ENCODE peak calls at places on chromosomes 1 and 21, in eight cellular contexts. Z, T, G, D, K, M, I and O are unnamed samples.

GRCh38 chr1:17167041-17167782 is 37.7 kb upstream of the PADI1 start:
- DNase-seq in D (no peak), T (no peak), I (no peak), K (no peak), M (no peak), Z (no peak), G (peak), O (no peak)

GRCh38 chr1:42186172-42186571 is 21.6 kb upstream of the GUCA2A start:
- DNase-seq in K (no peak), D (no peak), Z (no peak), I (no peak), M (peak), G (peak), T (no peak), O (no peak)

GRCh38 chr1:228270032-228270431 is 62.2 kb downstream of the OBSCN start:
- DNase-seq in T (no peak), M (peak), D (no peak), I (no peak), Z (no peak), G (peak), K (no peak), O (no peak)

GRCh38 chr1:60173006-60173405 is 99.4 kb upstream of the C1orf87 start:
- DNase-seq in K (no peak), I (no peak), D (no peak), M (no peak), Z (no peak), G (no peak), T (no peak), O (no peak)

GRCh38 chr1:174791863-174792262 is 207.9 kb upstream of the CACYBP start:
- DNase-seq in I (no peak), T (no peak), M (no peak), D (no peak), Z (no peak), K (no peak), G (no peak), O (no peak)

GRCh38 chr21:33937146-33937545 is 21.5 kb upstream of the ATP5PO start:
- DNase-seq in Z (no peak), I (no peak), G (no peak), K (no peak), D (no peak), T (no peak), M (no peak), O (no peak)

GRCh38 chr1:180271640-180272255 is 41.7 kb downstream of the LHX4 start:
- DNase-seq in G (no peak), I (peak), D (no peak), K (no peak), M (no peak), T (no peak), Z (no peak), O (no peak)

GRCh38 chr1:203645996-203646395 is 19.4 kb downstream of the ATP2B4 start:
- DNase-seq in M (no peak), G (peak), D (no peak), Z (no peak), I (no peak), T (no peak), K (no peak), O (no peak)

GRCh38 chr1:10186453-10187319 is 23.7 kb upstream of the KIF1B start:
- DNase-seq in D (no peak), Z (no peak), K (no peak), G (peak), M (no peak), I (no peak), T (no peak), O (no peak)

GRCh38 chr21:44834231-44834950 is 16.5 kb upstream of the SUMO3 start:
- DNase-seq in M (no peak), I (no peak), D (no peak), G (no peak), Z (no peak), K (no peak), T (no peak), O (no peak)

GRCh38 chr1:85992756-85993155 is 163.8 kb downstream of the COL24A1 start:
- DNase-seq in M (peak), G (peak), T (no peak), Z (no peak), I (no peak), D (no peak), K (no peak), O (no peak)

GRCh38 chr1:201628490-201628889 is 89.6 kb downstream of the NAV1 start:
- DNase-seq in Z (peak), I (no peak), T (no peak), G (no peak), M (no peak), K (no peak), D (peak), O (no peak)

GRCh38 chr21:45556645-45557601 is 14.7 kb upstream of the SLC19A1 start:
- DNase-seq in G (peak), M (no peak), T (no peak), I (no peak), D (no peak), K (no peak), Z (peak), O (no peak)

GRCh38 chr1:48693674-48694347 is 82.9 kb downstream of the BEND5 start:
- DNase-seq in T (no peak), M (no peak), K (no peak), D (no peak), I (no peak), Z (no peak), G (no peak), O (no peak)

GRCh38 chr21:46599251-46599572 is 5.7 kb downstream of the S100B start:
- DNase-seq in D (no peak), K (no peak), M (peak), G (peak), Z (peak), T (no peak), I (no peak), O (no peak)

GRCh38 chr1:6028042-6028895 is 17.4 kb upstream of the KCNAB2 start:
- DNase-seq in G (no peak), D (no peak), K (no peak), T (no peak), M (no peak), Z (no peak), I (no peak), O (no peak)

GRCh38 chr1:188314557-188315137 is 1485.9 kb downstream of the PLA2G4A start:
- DNase-seq in I (no peak), D (no peak), Z (no peak), G (no peak), K (no peak), T (no peak), M (no peak), O (no peak)

GRCh38 chr1:213094446-213094845 is 43.4 kb downstream of the RPS6KC1 start:
- DNase-seq in K (no peak), D (no peak), I (no peak), T (no peak), M (no peak), Z (no peak), G (no peak), O (no peak)

GRCh38 chr1:174946020-174946419 is 53.7 kb upstream of the CACYBP start:
- DNase-seq in T (no peak), M (no peak), G (no peak), I (no peak), K (no peak), Z (no peak), D (no peak), O (no peak)